ENCODE peak calls at places on chromosomes 4 and X, in eight cellular contexts. X is HCT116, R is GM23248, I is K562, C is endothelial cell of umbilical vein, W is MM.1S, T is fibroblast of lung, N is astrocyte. E is an unnamed sample.

GRCh38 chr4:24565054-24565453 is 19.3 kb downstream of the DHX15 start:
- DNase-seq in X (no peak), R (no peak), I (no peak), C (no peak), W (no peak), T (no peak), N (no peak), E (no peak)

GRCh38 chrX:70479970-70480659 is 35.5 kb downstream of the DLG3 start:
- DNase-seq in X (no peak), R (no peak), I (no peak), C (peak), W (no peak), T (no peak), N (no peak), E (no peak)

GRCh38 chr4:48343531-48343930 is 2.2 kb downstream of the SLAIN2 start:
- DNase-seq in X (no peak), R (peak), I (no peak), C (no peak), W (no peak), T (peak), N (no peak), E (no peak)

GRCh38 chr4:54553001-54553400 is 104.8 kb upstream of the KIT start:
- DNase-seq in X (no peak), R (peak), I (no peak), C (no peak), W (no peak), T (peak), N (peak), E (no peak)

GRCh38 chrX:25020391-25021131 is 4.8 kb upstream of the ARX start:
- DNase-seq in X (no peak), R (no peak), I (peak), C (no peak), W (peak), T (no peak), N (no peak), E (no peak)

GRCh38 chr4:41890085-41890484 is 45.1 kb upstream of the TMEM33 start:
- DNase-seq in X (no peak), R (peak), I (no peak), C (no peak), W (no peak), T (no peak), N (no peak), E (no peak)

GRCh38 chr4:77418333-77418732 is 187.3 kb upstream of the CXCL13 start:
- DNase-seq in X (peak), R (peak), I (no peak), C (no peak), W (no peak), T (peak), N (no peak), E (peak)

GRCh38 chr4:43132010-43132582 is 239.6 kb downstream of the GRXCR1 start:
- DNase-seq in X (peak), R (peak), I (peak), C (peak), W (peak), T (peak), N (peak), E (peak)

GRCh38 chr4:56316011-56316650 is 71.2 kb downstream of the AASDH start:
- DNase-seq in X (no peak), R (no peak), I (no peak), C (no peak), W (no peak), T (no peak), N (no peak), E (no peak)

GRCh38 chrX:150475466-150475865 is 93.0 kb upstream of the MTM1 start:
- DNase-seq in X (no peak), R (no peak), I (no peak), C (no peak), W (no peak), T (no peak), N (no peak), E (no peak)

GRCh38 chr4:91325495-91325894 is 978.3 kb upstream of the GRID2 start:
- DNase-seq in X (peak), R (peak), I (no peak), C (peak), W (no peak), T (peak), N (peak), E (no peak)

GRCh38 chr4:120557372-120557771 is 365.2 kb downstream of the PRDM5 start:
- DNase-seq in X (peak), R (peak), I (no peak), C (no peak), W (no peak), T (no peak), N (no peak), E (no peak)

GRCh38 chr4:16114546-16114945 is 30.7 kb upstream of the PROM1 start:
- DNase-seq in X (no peak), R (no peak), I (no peak), C (no peak), W (no peak), T (no peak), N (no peak), E (no peak)

GRCh38 chr4:47054130-47054529 is 22.8 kb downstream of the GABRB1 start:
- DNase-seq in X (no peak), R (no peak), I (no peak), C (no peak), W (no peak), T (no peak), N (no peak), E (no peak)

GRCh38 chrX:102765794-102766193 is 45.3 kb downstream of the GPRASP3 start:
- DNase-seq in X (no peak), R (peak), I (no peak), C (peak), W (no peak), T (peak), N (peak), E (no peak)

GRCh38 chrX:3638280-3638873 is 75.1 kb downstream of the PRKX start:
- DNase-seq in X (peak), R (peak), I (peak), C (peak), W (peak), T (peak), N (peak), E (peak)

GRCh38 chr4:17142232-17142711 is 243.8 kb upstream of the LDB2 start:
- DNase-seq in X (no peak), R (peak), I (no peak), C (peak), W (no peak), T (peak), N (peak), E (no peak)

GRCh38 chrX:71096702-71097032 is 1.0 kb downstream of the FOXO4 start:
- DNase-seq in X (no peak), R (peak), I (no peak), C (no peak), W (no peak), T (no peak), N (no peak), E (no peak)

GRCh38 chr4:40473578-40474388 is 138.7 kb downstream of the CHRNA9 start:
- DNase-seq in X (no peak), R (no peak), I (no peak), C (no peak), W (no peak), T (no peak), N (no peak), E (no peak)

GRCh38 chrX:131213400-131213799 is 75.7 kb downstream of the IGSF1 start:
- DNase-seq in X (no peak), R (no peak), I (no peak), C (no peak), W (no peak), T (no peak), N (no peak), E (no peak)

GRCh38 chrX:143664302-143664701 is 28.4 kb upstream of the SLITRK4 start:
- DNase-seq in X (no peak), R (peak), I (peak), C (no peak), W (peak), T (peak), N (no peak), E (no peak)

GRCh38 chrX:115889121-115889890 is 281.2 kb upstream of the AGTR2 start:
- DNase-seq in X (no peak), R (no peak), I (no peak), C (no peak), W (no peak), T (no peak), N (no peak), E (no peak)

GRCh38 chr4:162360369-162361149 is 196.8 kb upstream of the FSTL5 start:
- DNase-seq in X (no peak), R (no peak), I (no peak), C (no peak), W (no peak), T (no peak), N (no peak), E (no peak)

GRCh38 chrX:110614596-110614995 is 181.0 kb downstream of the CHRDL1 start:
- DNase-seq in X (no peak), R (no peak), I (no peak), C (no peak), W (no peak), T (peak), N (no peak), E (no peak)

GRCh38 chr4:62601737-62602136 is 1401.6 kb downstream of the ADGRL3 start:
- DNase-seq in X (no peak), R (no peak), I (no peak), C (no peak), W (no peak), T (no peak), N (no peak), E (no peak)

GRCh38 chrX:153554519-153555167 is 37.2 kb downstream of the ATP2B3 start:
- DNase-seq in X (peak), R (peak), I (peak), C (peak), W (peak), T (peak), N (no peak), E (peak)

GRCh38 chr4:1409079-1409805 is 3.0 kb upstream of the NKX1-1 start:
- DNase-seq in X (no peak), R (no peak), I (no peak), C (no peak), W (no peak), T (no peak), N (no peak), E (no peak)

GRCh38 chr4:30866444-30866843 is 146.3 kb downstream of the PCDH7 start:
- DNase-seq in X (no peak), R (no peak), I (no peak), C (peak), W (no peak), T (peak), N (peak), E (no peak)

GRCh38 chr4:120007171-120007894 is 59.3 kb downstream of the MAD2L1 start:
- DNase-seq in X (no peak), R (peak), I (no peak), C (no peak), W (no peak), T (peak), N (peak), E (no peak)

GRCh38 chr4:147984065-147984777 is 252.3 kb downstream of the ARHGAP10 start:
- DNase-seq in X (peak), R (peak), I (peak), C (peak), W (peak), T (peak), N (no peak), E (peak)

GRCh38 chrX:50114113-50114512 is 86.7 kb downstream of the AKAP4 start:
- DNase-seq in X (no peak), R (no peak), I (no peak), C (no peak), W (no peak), T (no peak), N (no peak), E (no peak)

GRCh38 chr4:155758500-155759371 is at the start of gene GUCY1B1:
- DNase-seq in X (no peak), R (peak), I (peak), C (peak), W (peak), T (peak), N (peak), E (peak)

GRCh38 chr4:155761047-155761446 is 2.2 kb downstream of the GUCY1B1 start:
- DNase-seq in X (no peak), R (no peak), I (no peak), C (no peak), W (no peak), T (no peak), N (no peak), E (no peak)

GRCh38 chr4:155761916-155762315 is 3.1 kb downstream of the GUCY1B1 start:
- DNase-seq in X (no peak), R (no peak), I (no peak), C (no peak), W (no peak), T (no peak), N (no peak), E (no peak)

GRCh38 chr4:155757745-155758265 is 1.0 kb upstream of the GUCY1B1 start:
- DNase-seq in X (no peak), R (no peak), I (no peak), C (no peak), W (peak), T (no peak), N (no peak), E (no peak)

DNA sequence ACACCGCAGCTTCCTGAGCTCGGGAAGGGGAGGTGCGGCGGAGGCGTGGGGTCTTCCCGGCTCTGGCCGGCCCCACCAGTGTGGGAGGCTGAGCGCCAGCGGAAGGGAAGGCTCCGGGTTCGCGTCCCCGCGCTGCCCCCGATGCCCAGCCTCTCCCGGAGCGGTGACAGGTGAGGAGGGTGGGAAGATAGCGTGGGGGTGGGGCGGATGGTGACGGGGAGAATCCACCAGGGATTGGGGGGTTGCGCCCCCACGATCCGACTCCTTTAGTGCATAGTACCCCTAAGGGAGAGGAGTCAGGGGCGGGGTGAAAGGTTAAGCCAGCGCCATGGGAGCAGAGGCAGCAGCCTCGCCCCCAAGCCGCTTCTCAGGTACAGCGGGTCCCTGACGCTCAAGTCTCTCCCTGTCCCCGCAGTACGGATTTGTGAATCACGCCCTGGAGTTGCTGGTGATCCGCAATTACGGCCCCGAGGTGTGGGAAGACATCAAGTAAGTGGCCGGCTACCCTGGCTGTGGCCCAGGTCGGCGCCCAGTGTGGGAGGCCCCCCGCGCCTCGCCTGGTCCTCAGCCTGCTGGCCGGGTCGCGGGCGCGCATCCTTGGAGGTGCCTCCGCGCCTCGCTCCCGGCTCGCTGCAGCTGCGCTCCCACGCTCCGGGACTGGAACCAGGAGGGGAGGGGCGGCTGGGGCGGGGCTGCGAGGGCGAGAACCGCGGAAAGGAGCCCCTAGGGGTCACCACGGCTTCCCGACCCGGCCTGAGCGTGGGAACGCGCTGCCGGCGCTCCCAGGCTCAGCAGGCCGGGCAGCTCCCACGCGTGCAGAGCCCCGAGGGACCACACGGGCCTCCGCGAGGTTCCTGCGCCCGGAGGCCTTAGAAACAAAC is 791 bp downstream of the GUCY1B1 start:
- DNase-seq in X (no peak), R (peak), I (no peak), C (peak), W (peak), T (peak), N (no peak), E (no peak)
- TF ChIP-seq EZH2 in X (no peak), R (no peak), I (no peak), C (peak), W (no peak), T (no peak), N (no peak), E (no peak)

DNA sequence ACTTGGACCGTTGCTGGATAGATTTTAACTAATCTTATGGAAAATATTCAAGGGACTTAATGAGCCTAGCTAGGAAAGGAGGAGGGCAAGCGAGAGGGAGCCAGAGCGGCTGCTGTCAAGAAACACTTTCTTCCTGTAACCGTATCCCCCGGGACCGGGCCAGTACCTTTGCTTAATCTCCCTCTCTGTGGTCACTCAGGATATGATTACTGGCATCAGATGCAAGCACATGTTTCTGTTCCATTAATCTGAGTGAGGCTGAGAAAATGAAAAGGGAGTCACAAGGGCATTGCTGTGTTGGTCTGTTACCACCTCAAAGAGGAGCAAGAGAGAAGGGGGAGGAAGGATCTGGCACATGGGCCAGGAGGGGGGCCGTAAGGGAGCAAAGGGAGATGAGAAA is 356.7 kb upstream of the GATB start:
- DNase-seq in X (no peak), R (no peak), I (no peak), C (no peak), W (no peak), T (no peak), N (no peak), E (no peak)
- H2AFZ ChIP-seq in X (no peak), R (no peak), I (no peak), C (no peak), W (no peak), T (no peak), N (no peak), E (no peak)

DNA sequence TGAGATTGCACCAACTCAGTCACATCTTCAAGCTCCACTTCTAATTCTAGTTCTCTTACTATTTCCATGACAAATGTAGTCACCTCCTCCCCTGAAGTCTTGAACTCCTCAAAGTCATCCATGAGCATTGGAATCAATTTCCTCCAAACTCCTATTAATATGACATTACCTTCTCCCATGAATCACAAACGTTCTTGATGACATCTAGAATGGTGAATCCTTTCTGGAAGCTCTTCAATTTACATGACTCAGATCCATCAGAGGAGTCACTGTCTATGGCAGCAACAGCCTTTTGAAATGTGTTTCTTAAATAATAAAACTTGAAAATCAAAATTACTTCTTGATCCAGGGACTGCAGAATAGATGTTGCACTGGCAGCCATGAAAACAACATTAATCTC is 34.5 kb downstream of the GALNTL6 start:
- DNase-seq in X (no peak), R (peak), I (no peak), C (no peak), W (no peak), T (no peak), N (no peak), E (no peak)
- TF ChIP-seq EZH2 in X (no peak), R (no peak), I (no peak), C (no peak), W (no peak), T (no peak), N (no peak), E (no peak)

DNA sequence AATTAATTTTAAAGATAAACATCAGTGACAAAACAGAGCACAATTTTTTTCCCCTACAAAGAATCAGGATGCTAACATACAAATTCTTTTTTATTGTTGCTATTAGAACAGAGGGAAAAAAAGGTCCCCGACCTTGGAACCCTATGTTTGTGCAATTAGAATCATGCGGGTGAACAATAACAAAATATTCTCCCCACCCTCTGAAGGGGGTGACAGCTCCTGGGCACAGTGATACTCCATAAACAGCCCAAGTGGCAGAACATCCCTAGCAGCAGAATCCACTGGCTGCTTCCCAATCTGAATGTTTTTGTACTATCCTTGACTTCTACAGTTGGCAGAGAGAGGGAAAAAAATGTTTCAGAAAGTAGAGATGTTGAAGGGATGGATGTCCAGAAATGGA is 87.7 kb upstream of the TLL1 start:
- DNase-seq in X (no peak), R (no peak), I (no peak), C (no peak), W (no peak), T (no peak), N (no peak), E (no peak)
- H2AFZ ChIP-seq in X (no peak), R (no peak), I (no peak), C (no peak), W (no peak), T (no peak), N (no peak), E (no peak)

DNA sequence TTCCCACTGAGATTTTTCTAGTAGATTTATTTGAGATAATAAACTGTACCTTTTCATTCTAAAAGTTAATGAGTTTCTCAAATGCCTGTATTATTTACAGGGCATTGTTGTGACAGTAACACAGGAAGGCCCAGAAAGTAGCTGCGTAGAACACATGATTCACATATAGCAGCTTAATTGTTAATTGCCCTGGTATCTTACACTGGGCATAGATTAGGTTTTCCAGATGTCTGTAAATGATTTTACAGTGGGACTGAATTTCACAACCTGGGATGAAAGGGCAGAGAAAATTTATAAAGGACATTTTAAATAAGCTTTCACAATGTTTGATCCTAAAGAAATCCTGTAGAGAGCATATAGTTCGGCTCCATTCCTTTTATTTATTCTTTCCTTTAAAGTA is 27.6 kb downstream of the UGT8 start:
- DNase-seq in X (no peak), R (no peak), I (no peak), C (no peak), W (no peak), T (no peak), N (no peak), E (no peak)
- TF ChIP-seq EZH2 in X (no peak), R (no peak), I (no peak), C (no peak), W (no peak), T (no peak), N (no peak), E (no peak)

DNA sequence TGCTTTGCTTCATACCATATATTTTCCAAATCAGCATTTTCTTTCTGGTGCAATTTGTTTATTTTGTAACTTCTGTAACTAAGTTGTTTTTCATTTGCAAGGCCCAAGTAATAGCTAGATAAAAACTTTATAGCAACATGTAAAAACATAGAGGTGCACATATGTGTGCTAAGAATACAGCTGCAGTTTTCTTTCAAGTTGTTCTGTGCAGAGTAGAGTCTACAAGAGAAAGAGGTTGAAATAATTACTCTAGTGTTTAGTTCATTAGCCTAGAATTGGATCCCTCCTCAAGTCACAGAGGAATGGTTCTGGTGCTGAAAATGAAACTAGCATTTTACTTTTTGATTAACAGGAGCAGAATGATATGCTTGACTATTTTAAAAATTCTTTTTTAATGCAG is 32.2 kb upstream of the PDLIM5 start:
- DNase-seq in X (no peak), R (no peak), I (no peak), C (no peak), W (no peak), T (no peak), N (no peak), E (no peak)
- H2AFZ ChIP-seq in X (peak), R (no peak), I (no peak), C (no peak), W (no peak), T (no peak), N (no peak), E (no peak)